ENCODE peak calls at places on chromosome 14, in six cellular contexts. O, C, M, W, H and Q are unnamed samples.

GRCh38 chr14:23153891-23154796 is 29.3 kb downstream of the SLC7A8 start:
- DNase-seq in O (peak; percentile 94), C (peak; percentile 85), M (no peak), W (peak; percentile 93), H (no peak), Q (peak; percentile 92)

GRCh38 chr14:25908707-25909106 is 689.1 kb downstream of the NOVA1 start:
- DNase-seq in O (no peak), C (no peak), M (no peak), W (no peak), H (no peak), Q (no peak)

GRCh38 chr14:77612011-77612620 is 4.3 kb downstream of the SPTLC2 start:
- DNase-seq in O (no peak), C (no peak), M (no peak), W (no peak), H (no peak), Q (no peak)

GRCh38 chr14:35121026-35121886 is 534 bp downstream of the PPP2R3C start:
- DNase-seq in O (no peak), C (peak; percentile 80), M (no peak), W (peak; percentile 10), H (no peak), Q (peak; percentile 17)

GRCh38 chr14:51780006-51780692 is 80.3 kb upstream of the GNG2 start:
- DNase-seq in O (no peak), C (peak; percentile 83), M (no peak), W (peak; percentile 88), H (peak; percentile 61), Q (peak; percentile 67)

GRCh38 chr14:24081739-24082204 is 10.4 kb downstream of the CPNE6 start:
- DNase-seq in O (no peak), C (no peak), M (no peak), W (no peak), H (no peak), Q (no peak)

GRCh38 chr14:70567791-70568190 is 32.7 kb downstream of the MED6 start:
- DNase-seq in O (no peak), C (no peak), M (peak; percentile 22), W (no peak), H (peak; percentile 46), Q (no peak)

GRCh38 chr14:97298331-97298730 is 501.1 kb downstream of the VRK1 start:
- DNase-seq in O (no peak), C (no peak), M (no peak), W (no peak), H (peak; percentile 7), Q (no peak)

GRCh38 chr14:54728700-54729527 is 162.0 kb downstream of the SAMD4A start:
- DNase-seq in O (no peak), C (no peak), M (no peak), W (no peak), H (no peak), Q (no peak)

GRCh38 chr14:94769413-94770250 is at the start of gene GSC:
- DNase-seq in O (peak; percentile 83), C (peak; percentile 62), M (no peak), W (peak; percentile 39), H (peak; percentile 57), Q (peak; percentile 26)

GRCh38 chr14:69005432-69006148 is 26.5 kb upstream of the ACTN1 start:
- DNase-seq in O (peak; percentile 80), C (no peak), M (peak; percentile 30), W (peak; percentile 59), H (peak; percentile 70), Q (peak; percentile 22)

GRCh38 chr14:37045340-37046061 is 126.9 kb downstream of the SLC25A21 start:
- DNase-seq in O (no peak), C (no peak), M (no peak), W (no peak), H (no peak), Q (no peak)

GRCh38 chr14:89813485-89814080 is 140.9 kb downstream of the EFCAB11 start:
- DNase-seq in O (no peak), C (no peak), M (no peak), W (no peak), H (no peak), Q (peak; percentile 17)
- H3K4me3 ChIP-seq in O (no peak overlapping the region), C (no peak overlapping the region), M (no peak overlapping the region), W (no peak overlapping the region), H (no peak overlapping the region), Q (peak overlapping the region; percentile 47)

GRCh38 chr14:105881021-105881930 is 354.9 kb downstream of the TMEM121 start:
- DNase-seq in O (peak; percentile 61), C (peak; percentile 66), M (no peak), W (no peak), H (no peak), Q (peak; percentile 7)
- H3K9me3 ChIP-seq in O (no peaks in the 10 kb centered on the region), C (no peaks in the 10 kb centered on the region), M (no peaks in the 10 kb centered on the region), W (peaks cover 9% of the 10 kb centered on the region), H (no peaks in the 10 kb centered on the region), Q (no peaks in the 10 kb centered on the region)

GRCh38 chr14:28807518-28807917 is 40.9 kb downstream of the FOXG1 start:
- DNase-seq in O (no peak), C (no peak), M (no peak), W (no peak), H (no peak), Q (no peak)
- H3K4me3 ChIP-seq in O (no peak overlapping the region), C (no peak overlapping the region), M (no peak overlapping the region), W (no peak overlapping the region), H (no peak overlapping the region), Q (no peak overlapping the region)

GRCh38 chr14:20138520-20138919 is at the start of gene OR4N5:
- DNase-seq in O (no peak), C (no peak), M (no peak), W (no peak), H (no peak), Q (no peak)
- H3K9me3 ChIP-seq in O (no peaks in the 10 kb centered on the region), C (no peaks in the 10 kb centered on the region), M (no peaks in the 10 kb centered on the region), W (no peaks in the 10 kb centered on the region), H (no peaks in the 10 kb centered on the region), Q (no peaks in the 10 kb centered on the region)

DNA sequence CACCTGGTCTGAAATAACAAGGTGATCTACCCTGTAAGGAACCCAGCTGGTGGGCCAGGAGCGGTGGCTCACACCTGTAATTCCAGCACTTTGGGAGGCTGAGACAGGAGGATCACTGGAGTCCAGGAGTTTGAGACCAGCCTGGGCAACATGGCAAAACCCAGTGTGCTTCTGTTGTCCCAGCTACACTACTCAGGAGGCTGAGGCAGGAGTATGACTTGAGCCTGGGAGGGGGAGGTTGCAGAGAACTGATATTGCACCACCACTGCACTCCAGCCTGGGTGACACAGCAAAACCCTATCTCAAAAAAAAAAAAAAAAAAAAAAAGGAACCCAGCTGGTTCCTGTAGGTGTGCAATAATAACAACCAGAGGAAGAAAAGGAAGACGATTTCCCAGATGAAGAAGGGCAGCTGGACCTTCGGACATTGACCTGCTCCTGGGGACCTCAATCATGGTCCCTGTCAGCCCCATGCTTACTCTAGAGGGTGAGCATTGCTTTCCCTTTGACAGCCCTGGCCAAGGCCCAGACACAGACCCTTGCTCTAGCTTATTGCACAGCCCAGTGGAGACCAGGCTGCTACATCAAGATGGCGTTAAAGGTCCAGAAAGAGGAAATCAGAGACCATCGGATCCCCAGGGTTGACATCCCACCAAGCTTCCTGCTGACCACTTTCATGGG is 5.4 kb downstream of the FOS start:
- DNase-seq in O (no peak), C (peak; percentile 72), M (no peak), W (peak; percentile 37), H (peak; percentile 77), Q (no peak)
- H3K4me3 ChIP-seq in O (no peak overlapping the region), C (no peak overlapping the region), M (no peak overlapping the region), W (no peak overlapping the region), H (no peak overlapping the region), Q (no peak overlapping the region)

DNA sequence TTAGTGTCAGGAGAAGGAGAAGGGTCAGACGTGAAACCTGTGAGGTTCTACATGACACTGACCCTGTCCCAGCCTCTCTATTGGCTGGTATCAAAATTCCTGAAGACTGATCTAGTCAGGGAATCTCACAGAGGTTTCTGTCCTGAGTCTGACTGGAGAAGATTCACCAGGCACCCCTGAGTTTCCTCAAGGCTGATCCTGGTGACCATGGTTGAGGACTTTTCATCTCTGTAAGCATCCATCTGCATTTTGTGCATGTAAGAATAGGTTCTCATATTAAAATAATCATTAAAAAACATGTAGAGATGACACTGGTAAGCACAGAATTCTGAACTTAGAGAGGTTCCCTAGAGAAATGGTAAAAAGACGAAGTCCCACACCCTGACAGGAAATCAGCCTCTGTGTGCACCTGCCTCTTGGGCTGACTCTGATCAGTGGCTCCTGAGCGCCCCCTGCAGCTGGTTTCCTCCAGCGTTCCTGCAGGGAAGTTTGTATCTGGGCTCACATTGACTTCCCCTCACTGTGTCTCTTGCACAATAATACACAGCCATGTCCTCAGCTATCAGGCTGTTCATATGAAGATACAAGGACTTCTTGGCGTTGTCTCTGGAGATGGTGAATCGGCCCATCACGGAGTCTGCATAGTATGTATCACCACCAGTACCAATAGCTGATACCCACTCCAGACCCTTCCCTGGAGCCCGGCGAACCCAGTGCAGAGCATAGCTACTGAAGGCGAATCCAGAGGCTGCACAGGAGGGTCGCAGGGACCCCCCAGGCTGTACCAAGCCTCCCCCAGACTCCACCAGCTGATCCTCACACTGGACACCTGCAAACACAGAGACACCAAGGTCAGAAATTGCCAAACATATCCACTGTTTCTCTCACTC is 991.9 kb downstream of the TMEM121 start:
- DNase-seq in O (no peak), C (peak; percentile 94), M (no peak), W (peak; percentile 19), H (peak; percentile 2), Q (peak; percentile 32)
- H3K9me3 ChIP-seq in O (no peaks in the 10 kb centered on the region), C (no peaks in the 10 kb centered on the region), M (no peaks in the 10 kb centered on the region), W (no peaks in the 10 kb centered on the region), H (no peaks in the 10 kb centered on the region), Q (no peaks in the 10 kb centered on the region)